ENCODE peak calls at places on chromosomes 5 and 9, in six cellular contexts. F is Caco-2, K is cardiac muscle cell, P is ovary, A is stomach, M is left ventricle myocardium inferior. O is an unnamed sample.

GRCh38 chr9:130294664-130295063 is 29.1 kb downstream of the HMCN2 start:
- DNase-seq in F (no peak), K (no peak), P (no peak), A (no peak), M (no peak), O (no peak)

GRCh38 chr5:30479104-30479503 is 714.4 kb upstream of the CDH6 start:
- DNase-seq in F (no peak), K (no peak), P (no peak), A (no peak), M (no peak), O (no peak)

GRCh38 chr9:137028013-137028280 is at the start of gene ABCA2:
- DNase-seq in F (no peak), K (no peak), P (no peak), A (no peak), M (no peak), O (no peak)

GRCh38 chr5:146820987-146821386 is 57.6 kb downstream of the PPP2R2B start:
- DNase-seq in F (no peak), K (no peak), P (no peak), A (no peak), M (no peak), O (no peak)

GRCh38 chr5:2200261-2200965 is 317.7 kb upstream of the IRX4 start:
- DNase-seq in F (no peak), K (no peak), P (no peak), A (peak; percentile 16), M (no peak), O (no peak)

GRCh38 chr5:33369470-33370134 is 71.2 kb upstream of the TARS1 start:
- DNase-seq in F (no peak), K (no peak), P (no peak), A (no peak), M (no peak), O (no peak)

GRCh38 chr9:90331826-90332575 is 310.6 kb downstream of the DIRAS2 start:
- DNase-seq in F (no peak), K (peak; percentile 6), P (no peak), A (no peak), M (no peak), O (no peak)

GRCh38 chr9:84759300-84759750 is 89.8 kb downstream of the NTRK2 start:
- DNase-seq in F (no peak), K (no peak), P (no peak), A (no peak), M (no peak), O (no peak)

GRCh38 chr9:109453210-109453842 is 44.8 kb downstream of the PTPN3 start:
- DNase-seq in F (peak; percentile 57), K (no peak), P (no peak), A (peak; percentile 56), M (no peak), O (peak; percentile 48)

GRCh38 chr9:114276908-114277821 is 45.7 kb upstream of the ORM1 start:
- DNase-seq in F (no peak), K (no peak), P (peak; percentile 25), A (no peak), M (peak; percentile 7), O (no peak)

GRCh38 chr9:80410106-80410505 is 838.3 kb downstream of the TLE4 start:
- DNase-seq in F (no peak), K (no peak), P (peak; percentile 25), A (no peak), M (no peak), O (no peak)

GRCh38 chr9:131762356-131762932 is 22.6 kb upstream of the RAPGEF1 start:
- DNase-seq in F (peak; percentile 88), K (peak; percentile 88), P (peak; percentile 55), A (peak; percentile 84), M (peak; percentile 75), O (peak; percentile 69)

GRCh38 chr9:99140685-99141314 is 35.9 kb downstream of the TGFBR1 start:
- DNase-seq in F (peak; percentile 46), K (peak; percentile 78), P (peak; percentile 11), A (no peak), M (no peak), O (peak; percentile 48)

GRCh38 chr5:166672431-166672830 is 1619.0 kb upstream of the WWC1 start:
- DNase-seq in F (no peak), K (no peak), P (no peak), A (no peak), M (no peak), O (peak; percentile 21)

GRCh38 chr5:90191352-90192045 is 218.1 kb downstream of the CETN3 start:
- DNase-seq in F (peak; percentile 28), K (no peak), P (no peak), A (no peak), M (no peak), O (no peak)

GRCh38 chr5:16976625-16977008 is 40.5 kb upstream of the MYO10 start:
- DNase-seq in F (no peak), K (no peak), P (no peak), A (no peak), M (no peak), O (no peak)

GRCh38 chr9:137034709-137035506 is 3.0 kb upstream of the FUT7 start:
- DNase-seq in F (peak; percentile 87), K (peak; percentile 89), P (peak; percentile 75), A (peak; percentile 82), M (peak; percentile 77), O (peak; percentile 91)

GRCh38 chr5:6858419-6858818 is 145.2 kb downstream of the TENT4A start:
- DNase-seq in F (no peak), K (no peak), P (no peak), A (no peak), M (no peak), O (no peak)

DNA sequence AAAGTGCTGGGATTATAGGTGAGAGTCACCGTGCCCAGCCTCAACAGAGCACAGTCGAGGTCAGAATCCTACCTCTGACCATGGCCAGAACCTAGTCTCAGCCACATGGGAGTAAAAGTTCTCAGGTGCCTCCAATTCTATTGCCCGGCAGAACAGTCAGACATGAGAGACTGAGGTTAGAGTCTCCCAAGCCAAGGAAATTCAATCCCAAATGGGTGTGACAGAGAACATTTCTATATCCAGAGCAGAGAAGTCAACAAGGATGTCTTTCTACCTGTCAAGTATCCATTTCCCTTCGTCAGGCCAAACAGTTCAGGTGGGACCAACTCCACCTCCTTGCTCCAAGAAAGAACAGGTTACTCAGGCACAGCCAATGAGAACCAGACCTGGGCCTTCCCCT is 10.5 kb downstream of the ANXA6 start:
- DNase-seq in F (no peak), K (no peak), P (no peak), A (no peak), M (no peak), O (no peak)
- H3K4me1 ChIP-seq in F (no peaks in the 10 kb centered on the region), K (peaks cover 57% of the 10 kb centered on the region), P (peaks cover 29% of the 10 kb centered on the region), A (peaks cover 97% of the 10 kb centered on the region), M (peaks cover 93% of the 10 kb centered on the region), O (no peaks in the 10 kb centered on the region)

GRCh38 chr5:174583071-174583470 is 141.3 kb upstream of the MSX2 start:
- DNase-seq in F (no peak), K (no peak), P (no peak), A (no peak), M (no peak), O (no peak)
- H3K36me3 ChIP-seq in F (no peaks in the 10 kb centered on the region), K (no peaks in the 10 kb centered on the region), P (no peaks in the 10 kb centered on the region), A (no peaks in the 10 kb centered on the region), M (no peaks in the 10 kb centered on the region), O (no peaks in the 10 kb centered on the region)

DNA sequence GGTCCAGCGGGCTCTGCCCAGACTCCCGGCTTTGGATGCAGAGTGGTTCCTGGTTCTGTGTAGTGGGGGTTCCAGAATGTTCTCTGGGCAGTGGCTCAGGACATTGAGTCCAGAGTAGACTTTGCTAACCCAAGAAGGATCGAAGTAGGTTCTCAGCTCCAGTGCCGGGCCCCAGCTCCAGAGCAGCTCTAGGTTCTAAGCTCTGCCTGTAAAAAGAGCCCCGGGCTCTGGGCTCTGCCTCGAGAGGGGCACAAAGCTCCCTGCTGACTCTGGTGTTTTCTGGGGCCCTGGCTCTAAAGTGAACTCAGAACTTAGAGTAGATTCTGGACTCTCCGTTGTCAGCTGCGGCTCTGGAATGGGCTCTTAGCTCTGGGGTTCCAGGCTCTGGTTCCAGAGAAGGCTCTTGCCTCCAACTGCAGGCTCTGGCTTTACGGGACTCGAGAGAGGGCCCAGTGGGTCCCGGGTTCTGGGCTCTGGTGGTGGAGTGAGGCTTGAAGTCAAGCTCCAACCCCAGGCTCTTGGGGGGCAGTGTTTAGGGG is 414 bp downstream of the WDR38 start:
- DNase-seq in F (no peak), K (no peak), P (no peak), A (no peak), M (no peak), O (no peak)
- H3K4me3 ChIP-seq in F (peak overlapping the region; percentile 47), K (peak overlapping the region; percentile 29), P (peak overlapping the region; percentile 31), A (peak overlapping the region; percentile 58), M (peak overlapping the region; percentile 67), O (peak overlapping the region; percentile 40)

GRCh38 chr5:53359906-53360305 is 120.5 kb upstream of the FST start:
- DNase-seq in F (no peak), K (no peak), P (no peak), A (no peak), M (no peak), O (no peak)
- H3K4me1 ChIP-seq in F (no peaks in the 10 kb centered on the region), K (no peaks in the 10 kb centered on the region), P (no peaks in the 10 kb centered on the region), A (no peaks in the 10 kb centered on the region), M (no peaks in the 10 kb centered on the region), O (no peaks in the 10 kb centered on the region)

GRCh38 chr9:92642599-92642998 is 27.3 kb downstream of the IPPK start:
- DNase-seq in F (no peak), K (no peak), P (no peak), A (peak; percentile 9), M (no peak), O (no peak)

GRCh38 chr9:92640398-92641091 is 29.4 kb downstream of the IPPK start:
- DNase-seq in F (no peak), K (no peak), P (no peak), A (peak; percentile 10), M (no peak), O (no peak)

GRCh38 chr9:92639791-92640271 is 30.1 kb downstream of the IPPK start:
- DNase-seq in F (no peak), K (no peak), P (no peak), A (peak; percentile 14), M (no peak), O (no peak)

GRCh38 chr9:92641092-92641809 is 28.7 kb downstream of the IPPK start:
- DNase-seq in F (no peak), K (no peak), P (no peak), A (peak; percentile 13), M (no peak), O (no peak)

GRCh38 chr9:92642041-92642451 is 27.9 kb downstream of the IPPK start:
- DNase-seq in F (no peak), K (no peak), P (no peak), A (peak; percentile 16), M (no peak), O (no peak)
- H3K36me3 ChIP-seq in F (no peaks in the 10 kb centered on the region), K (peaks cover 24% of the 10 kb centered on the region), P (no peaks in the 10 kb centered on the region), A (peaks cover 100% of the 10 kb centered on the region), M (peaks cover 100% of the 10 kb centered on the region), O (peaks cover 49% of the 10 kb centered on the region)

GRCh38 chr5:9544056-9544455 is 1.8 kb downstream of the SEMA5A start:
- DNase-seq in F (no peak), K (no peak), P (no peak), A (no peak), M (no peak), O (no peak)

GRCh38 chr5:9543266-9543925 is 2.5 kb downstream of the SEMA5A start:
- DNase-seq in F (no peak), K (no peak), P (no peak), A (no peak), M (no peak), O (no peak)

GRCh38 chr5:9545959-9546851 is at the start of gene SEMA5A:
- DNase-seq in F (peak; percentile 85), K (peak; percentile 87), P (peak; percentile 68), A (peak; percentile 72), M (peak; percentile 78), O (peak; percentile 27)

GRCh38 chr5:9545301-9545958 is 445 bp downstream of the SEMA5A start:
- DNase-seq in F (peak; percentile 30), K (peak; percentile 31), P (peak; percentile 15), A (no peak), M (no peak), O (no peak)

GRCh38 chr5:9544502-9545300 is 1.2 kb downstream of the SEMA5A start:
- DNase-seq in F (peak; percentile 93), K (peak; percentile 91), P (peak; percentile 71), A (peak; percentile 82), M (peak; percentile 85), O (peak; percentile 90)
- H3K4me3 ChIP-seq in F (peak overlapping the region; percentile 94), K (peak overlapping the region; percentile 96), P (peak overlapping the region; percentile 60), A (peak overlapping the region; percentile 83), M (peak overlapping the region; percentile 86), O (peak overlapping the region; percentile 47)

O was measured in HAP-1.